ENCODE peak calls at places on chromosome 12, in six cellular contexts. Y is GM10248, U is tibial artery, X is IMR-90, P is astrocyte of the spinal cord, M is transverse colon. A is an unnamed sample.

GRCh38 chr12:88509851-88510250 is 70.4 kb downstream of the KITLG start:
- DNase-seq in Y (no peak), P (no peak), X (no peak), M (no peak), U (no peak), A (no peak)

GRCh38 chr12:48194780-48195179 is 8.3 kb downstream of the OR10AD1 start:
- DNase-seq in Y (no peak), M (no peak), X (no peak), U (no peak), P (no peak), A (no peak)

GRCh38 chr12:93185369-93185741 is 192.4 kb upstream of the NUDT4 start:
- DNase-seq in X (no peak), Y (no peak), U (no peak), M (no peak), P (no peak), A (no peak)

GRCh38 chr12:116201908-116202307 is 75.6 kb downstream of the MED13L start:
- DNase-seq in M (no peak), Y (no peak), P (peak), X (peak), U (no peak), A (no peak)

GRCh38 chr12:76636141-76636692 is 76.6 kb upstream of the OSBPL8 start:
- DNase-seq in U (no peak), P (peak), Y (no peak), M (no peak), X (peak), A (no peak)

GRCh38 chr12:88420460-88420859 is 159.8 kb downstream of the KITLG start:
- DNase-seq in P (peak), U (no peak), X (peak), Y (no peak), M (no peak), A (no peak)

GRCh38 chr12:1703771-1704170 is 12.9 kb downstream of the ADIPOR2 start:
- DNase-seq in Y (no peak), P (no peak), U (no peak), X (no peak), M (no peak), A (no peak)

GRCh38 chr12:53231859-53232640 is at the start of gene RARG:
- DNase-seq in U (peak), Y (peak), X (no peak), M (peak), P (no peak), A (no peak)

GRCh38 chr12:52903285-52903854 is 1.5 kb downstream of the KRT8 start:
- DNase-seq in M (peak), Y (peak), P (peak), U (peak), X (peak), A (peak)

GRCh38 chr12:52201520-52201839 is 9.7 kb upstream of the KRT80 start:
- DNase-seq in Y (no peak), U (no peak), M (no peak), P (no peak), X (no peak), A (no peak)

GRCh38 chr12:69544087-69544486 is 41.2 kb upstream of the CCT2 start:
- DNase-seq in Y (no peak), X (no peak), U (no peak), P (no peak), M (no peak), A (no peak)

GRCh38 chr12:69545081-69545480 is 40.2 kb upstream of the CCT2 start:
- DNase-seq in Y (no peak), M (no peak), U (no peak), X (no peak), P (no peak), A (no peak)

DNA sequence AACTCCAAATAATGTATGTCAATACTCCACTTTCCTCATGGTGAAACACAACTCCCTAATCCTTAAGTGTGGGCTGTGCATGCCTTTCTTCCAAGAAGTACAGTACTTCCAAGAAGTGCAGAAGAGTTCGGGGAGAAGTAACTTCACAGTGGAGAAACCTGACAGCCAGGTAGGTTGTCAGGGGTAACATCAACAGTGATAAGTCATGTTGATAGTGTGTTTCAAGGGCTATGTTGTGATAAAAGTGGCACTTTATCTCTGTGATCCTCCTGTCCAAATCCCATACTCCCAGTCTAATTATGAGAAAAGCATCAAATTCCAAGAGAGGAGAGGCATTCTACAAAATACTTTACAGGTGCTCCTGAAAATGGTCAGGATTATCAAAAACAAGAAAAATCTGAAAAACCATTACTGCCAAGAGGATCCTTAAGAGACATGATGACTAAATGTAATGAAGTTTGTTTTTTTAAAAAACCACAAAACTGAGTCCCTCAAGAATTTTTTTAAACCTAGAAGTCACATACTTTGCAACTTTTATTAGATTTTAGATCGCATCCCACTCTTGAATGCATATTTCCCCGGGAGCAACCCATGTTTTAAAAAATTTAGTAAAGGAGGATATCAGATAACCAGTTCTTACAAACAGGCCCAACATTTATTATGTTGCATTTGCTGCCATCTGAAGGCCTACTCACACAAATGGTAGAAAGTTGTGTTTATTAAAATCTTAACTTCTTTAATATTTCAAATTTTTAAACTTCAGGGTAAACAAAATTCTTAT is 44.5 kb upstream of the CCT2 start:
- DNase-seq in M (no peak), U (no peak), X (peak), P (peak), Y (no peak), A (no peak)
- TF ChIP-seq CTCF in M (no peak), U (no peak), X (peak), P (no peak), Y (no peak), A (no peak)

GRCh38 chr12:57218030-57218853 is 1.6 kb downstream of the NXPH4 start:
- DNase-seq in Y (no peak), P (no peak), U (no peak), X (peak), M (no peak), A (no peak)
- TF ChIP-seq CTCF in Y (no peak), P (no peak), U (no peak), X (no peak), M (no peak), A (no peak)

GRCh38 chr12:105836235-105836634 is 302.5 kb downstream of the NUAK1 start:
- DNase-seq in Y (no peak), P (no peak), U (no peak), X (no peak), M (no peak), A (no peak)

GRCh38 chr12:105840384-105840783 is 298.4 kb downstream of the NUAK1 start:
- DNase-seq in U (no peak), P (no peak), X (no peak), M (no peak), Y (no peak), A (no peak)

GRCh38 chr12:105835505-105835904 is 303.2 kb downstream of the NUAK1 start:
- DNase-seq in Y (no peak), M (no peak), X (no peak), P (no peak), U (no peak), A (no peak)

GRCh38 chr12:105841880-105842279 is 296.9 kb downstream of the NUAK1 start:
- DNase-seq in M (no peak), X (no peak), P (no peak), U (no peak), Y (no peak), A (no peak)

DNA sequence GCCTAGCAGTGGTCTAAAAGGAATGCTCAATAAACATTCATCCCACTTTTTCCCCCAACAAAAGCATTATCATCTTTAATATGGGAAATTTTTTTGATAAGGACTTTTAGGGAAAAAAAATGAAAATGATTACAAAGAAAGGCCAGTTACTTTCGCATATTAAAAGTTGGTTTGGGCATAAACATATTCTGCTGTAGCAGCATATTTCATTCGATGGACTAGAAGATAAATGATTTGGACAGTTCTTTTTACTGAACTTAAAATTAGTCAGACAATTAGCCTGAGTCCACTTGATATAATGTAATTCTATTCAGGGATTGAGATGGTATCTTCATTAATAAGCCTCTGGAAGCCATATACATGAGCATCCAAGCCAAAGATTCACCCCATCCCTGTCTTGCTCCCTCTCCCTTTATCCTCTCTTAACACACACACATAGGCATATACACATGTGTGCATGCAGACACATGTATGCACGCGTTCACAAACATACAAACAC is 299.1 kb downstream of the NUAK1 start:
- DNase-seq in M (no peak), U (no peak), P (no peak), Y (no peak), X (no peak), A (no peak)
- TF ChIP-seq CTCF in M (no peak), U (no peak), P (no peak), Y (no peak), X (no peak), A (no peak)

GRCh38 chr12:66191547-66192126 is 2.6 kb downstream of the IRAK3 start:
- DNase-seq in X (no peak), P (no peak), Y (no peak), U (no peak), M (no peak), A (no peak)

GRCh38 chr12:66195242-66195641 is 6.2 kb downstream of the IRAK3 start:
- DNase-seq in Y (no peak), X (no peak), M (no peak), U (no peak), P (no peak), A (no peak)

GRCh38 chr12:66190519-66191406 is 1.7 kb downstream of the IRAK3 start:
- DNase-seq in M (no peak), P (peak), X (peak), Y (no peak), U (no peak), A (no peak)

GRCh38 chr12:66196806-66197205 is 7.8 kb downstream of the IRAK3 start:
- DNase-seq in P (no peak), X (no peak), U (no peak), Y (peak), M (no peak), A (no peak)

GRCh38 chr12:66194122-66194521 is 5.1 kb downstream of the IRAK3 start:
- DNase-seq in P (no peak), U (no peak), X (no peak), Y (no peak), M (no peak), A (no peak)
- TF ChIP-seq CTCF in P (no peak), U (no peak), X (no peak), Y (no peak), M (no peak), A (no peak)

GRCh38 chr12:46354111-46354798 is 18.3 kb downstream of the SLC38A2 start:
- DNase-seq in M (no peak), Y (no peak), P (no peak), U (no peak), X (no peak), A (no peak)
- TF ChIP-seq CTCF in M (peak), Y (no peak), P (no peak), U (no peak), X (peak), A (no peak)